ENCODE peak calls at places on chromosomes 7 and 10, in nine cellular contexts. H is Caco-2; T is NCI-H748 treated with DMSO at 0.1 percent for 48 hours; M is astrocyte of the spinal cord; J is stimulated activated CD8-positive, alpha-beta memory T cell treated with anti-CD3 and anti-CD28 coated beads, Interleukin-15, amount 100 ng/mL, for 24 hours; I is renal cortical epithelial cell; N is activated CD4-positive, alpha-beta T cell treated with anti-CD3 and anti-CD28 coated beads, Interleukin-2, amount 50 U/mL, for 1 hour; E is HCEC 1CT; X is BJ. K is an unnamed sample.

GRCh38 chr10:71810048-71810750 is 36.9 kb upstream of the VSIR start:
- DNase-seq in X (no peak), H (no peak), J (no peak), N (no peak), M (no peak), E (no peak), I (no peak), T (no peak), K (no peak)

GRCh38 chr7:151366872-151367207 is 25.2 kb downstream of the NUB1 start:
- DNase-seq in T (no peak), X (peak), M (peak), H (no peak), J (no peak), I (no peak), N (no peak), E (peak), K (no peak)

GRCh38 chr10:110486680-110487410 is 10.9 kb upstream of the DUSP5 start:
- DNase-seq in I (no peak), T (no peak), M (no peak), H (no peak), E (no peak), N (no peak), J (no peak), X (no peak), K (no peak)

GRCh38 chr7:46152671-46153070 is 231.6 kb upstream of the IGFBP3 start:
- DNase-seq in E (no peak), M (no peak), T (no peak), N (no peak), H (no peak), I (peak), J (no peak), X (no peak), K (no peak)

GRCh38 chr10:132942101-132942739 is at the start of gene CFAP46:
- DNase-seq in J (no peak), N (no peak), I (peak), M (peak), E (peak), X (no peak), H (no peak), T (peak), K (no peak)

GRCh38 chr7:2953588-2954407 is 89.9 kb downstream of the CARD11 start:
- DNase-seq in X (no peak), J (no peak), E (no peak), H (no peak), I (no peak), N (no peak), M (no peak), T (no peak), K (no peak)

GRCh38 chr10:47028466-47028865 is 117.2 kb downstream of the PTPN20 start:
- DNase-seq in N (no peak), M (no peak), J (no peak), H (no peak), T (no peak), E (no peak), I (no peak), X (no peak), K (no peak)

GRCh38 chr7:2729043-2729892 is 41.3 kb downstream of the AMZ1 start:
- DNase-seq in J (no peak), N (no peak), I (no peak), T (no peak), X (no peak), H (no peak), M (peak), E (no peak), K (no peak)

GRCh38 chr10:117342638-117343037 is 32.6 kb downstream of the PDZD8 start:
- DNase-seq in M (peak), N (no peak), I (peak), E (peak), T (no peak), H (no peak), J (no peak), X (no peak), K (no peak)

K was measured in T47D.